ENCODE peak calls at places on chromosomes 12 and 14, in nine cellular contexts. N is heart left ventricle, Q is Peyer's patch, W is testis, J is uterus, M is stomach, B is sigmoid colon, P is esophagus squamous epithelium, V is tibial nerve. F is an unnamed sample.

GRCh38 chr14:70919774-70920173 is 12.5 kb downstream of the PCNX1 start:
- DNase-seq in P (no peak), B (no peak), N (no peak), Q (no peak), W (no peak), M (no peak), V (no peak), J (no peak), F (no peak)

GRCh38 chr12:55470088-55470830 is at the start of gene OR6C70:
- DNase-seq in P (no peak), N (no peak), J (no peak), W (no peak), B (no peak), Q (no peak), M (no peak), V (no peak), F (no peak)

GRCh38 chr14:68165274-68165843 is 345.8 kb downstream of the RAD51B start:
- DNase-seq in P (no peak), W (no peak), Q (no peak), V (no peak), B (no peak), M (no peak), N (no peak), J (no peak), F (no peak)

GRCh38 chr14:104975481-104976197 is 2.5 kb downstream of the AHNAK2 start:
- DNase-seq in Q (no peak), B (peak; percentile 66), V (no peak), P (no peak), N (peak; percentile 55), J (no peak), M (no peak), W (no peak), F (no peak)

GRCh38 chr14:66482873-66483272 is 3.3 kb upstream of the CCDC196 start:
- DNase-seq in W (no peak), J (no peak), Q (no peak), V (no peak), M (no peak), N (no peak), B (no peak), P (no peak), F (no peak)

GRCh38 chr12:62466018-62466595 is 519 bp upstream of the MON2 start:
- DNase-seq in V (peak; percentile 30), N (no peak), J (peak; percentile 42), Q (peak; percentile 58), M (peak; percentile 35), P (no peak), B (peak; percentile 72), W (peak; percentile 47), F (peak; percentile 48)

GRCh38 chr14:71492346-71492745 is 439.9 kb upstream of the RGS6 start:
- DNase-seq in N (no peak), M (no peak), V (no peak), W (no peak), Q (no peak), P (no peak), B (no peak), J (no peak), F (no peak)

GRCh38 chr12:52726451-52726850 is 23.1 kb upstream of the KRT77 start:
- DNase-seq in P (no peak), B (no peak), M (no peak), V (no peak), J (no peak), W (no peak), Q (no peak), N (no peak), F (no peak)

GRCh38 chr12:56593909-56594621 is 36.1 kb downstream of the BAZ2A start:
- DNase-seq in B (peak; percentile 75), V (peak; percentile 48), Q (peak; percentile 39), P (no peak), W (peak; percentile 69), J (peak; percentile 32), N (no peak), M (peak; percentile 46), F (peak; percentile 57)

GRCh38 chr12:60803147-60803546 is 1207.3 kb downstream of the SLC16A7 start:
- DNase-seq in W (no peak), P (no peak), M (no peak), N (no peak), V (no peak), J (no peak), B (no peak), Q (no peak), F (no peak)

GRCh38 chr12:50639721-50640120 is 124.2 kb upstream of the ATF1 start:
- DNase-seq in W (no peak), P (no peak), J (no peak), V (no peak), Q (no peak), B (no peak), M (no peak), N (no peak), F (no peak)

GRCh38 chr14:73949752-73950734 is at the start of the genes COQ6 and FAM161B:
- DNase-seq in M (peak; percentile 95), Q (peak; percentile 90), B (peak; percentile 98), P (peak; percentile 54), N (peak; percentile 94), J (peak; percentile 92), W (peak; percentile 97), V (peak; percentile 89), F (peak; percentile 90)

GRCh38 chr14:73953731-73954130 is 3.6 kb downstream of the COQ6 start:
- DNase-seq in M (no peak), J (no peak), W (no peak), P (no peak), V (no peak), N (no peak), Q (no peak), B (no peak), F (no peak)

GRCh38 chr14:73958591-73958990 is 8.5 kb downstream of the COQ6 start:
- DNase-seq in V (no peak), N (no peak), Q (no peak), W (no peak), M (no peak), B (no peak), J (no peak), P (no peak), F (no peak)

GRCh38 chr14:73961192-73961591 is 11.1 kb downstream of the COQ6 start:
- DNase-seq in Q (no peak), P (no peak), M (no peak), B (no peak), J (no peak), N (no peak), V (no peak), W (no peak), F (no peak)

GRCh38 chr14:73955674-73956073 is 5.6 kb downstream of the COQ6 start:
- DNase-seq in J (no peak), Q (no peak), M (no peak), P (no peak), B (no peak), V (no peak), W (no peak), N (no peak), F (no peak)
- H3K36me3 ChIP-seq in J (no peaks in the 10 kb centered on the region), Q (no peaks in the 10 kb centered on the region), M (peaks cover 48% of the 10 kb centered on the region), P (peaks cover 7% of the 10 kb centered on the region), B (peaks cover 17% of the 10 kb centered on the region), V (peaks cover 19% of the 10 kb centered on the region), W (no peaks in the 10 kb centered on the region), N (peaks cover 25% of the 10 kb centered on the region), F (no peaks in the 10 kb centered on the region)

GRCh38 chr14:51860164-51860835 is at the start of gene GNG2:
- DNase-seq in N (peak; percentile 93), M (peak; percentile 79), V (peak; percentile 79), B (peak; percentile 91), Q (peak; percentile 94), J (peak; percentile 70), W (peak; percentile 93), P (peak; percentile 48), F (peak; percentile 74)
- TF ChIP-seq POLR2A in N (peak; percentile 44), M (no peak), V (peak; percentile 78), B (peak; percentile 47), Q (peak; percentile 81), J (peak; percentile 29), W (no peak), P (no peak), F (no peak)

GRCh38 chr12:108833355-108833733 is 24.0 kb downstream of the SSH1 start:
- DNase-seq in P (no peak), N (peak; percentile 78), V (no peak), J (no peak), B (no peak), M (no peak), Q (no peak), W (no peak), F (no peak)

GRCh38 chr12:108832730-108833354 is 24.5 kb downstream of the SSH1 start:
- DNase-seq in M (no peak), Q (no peak), W (no peak), V (no peak), B (no peak), N (no peak), J (no peak), P (no peak), F (no peak)

GRCh38 chr12:108833757-108834472 is 23.5 kb downstream of the SSH1 start:
- DNase-seq in N (no peak), Q (no peak), W (no peak), B (peak; percentile 90), P (no peak), V (peak; percentile 49), M (no peak), J (peak; percentile 57), F (no peak)

GRCh38 chr12:108832208-108832607 is 25.2 kb downstream of the SSH1 start:
- DNase-seq in P (no peak), M (no peak), V (no peak), Q (no peak), J (no peak), B (no peak), N (no peak), W (no peak), F (no peak)

GRCh38 chr12:108831309-108831991 is 25.9 kb downstream of the SSH1 start:
- DNase-seq in Q (no peak), W (no peak), P (no peak), V (no peak), M (no peak), J (no peak), N (no peak), B (no peak), F (no peak)
- H3K4me1 ChIP-seq in Q (peaks cover 19% of the 10 kb centered on the region), W (peaks cover 45% of the 10 kb centered on the region), P (peaks cover 39% of the 10 kb centered on the region), V (peaks cover 10% of the 10 kb centered on the region), M (peaks cover 30% of the 10 kb centered on the region), J (peaks cover 19% of the 10 kb centered on the region), N (peaks cover 91% of the 10 kb centered on the region), B (peaks cover 62% of the 10 kb centered on the region), F (peaks cover 12% of the 10 kb centered on the region)

DNA sequence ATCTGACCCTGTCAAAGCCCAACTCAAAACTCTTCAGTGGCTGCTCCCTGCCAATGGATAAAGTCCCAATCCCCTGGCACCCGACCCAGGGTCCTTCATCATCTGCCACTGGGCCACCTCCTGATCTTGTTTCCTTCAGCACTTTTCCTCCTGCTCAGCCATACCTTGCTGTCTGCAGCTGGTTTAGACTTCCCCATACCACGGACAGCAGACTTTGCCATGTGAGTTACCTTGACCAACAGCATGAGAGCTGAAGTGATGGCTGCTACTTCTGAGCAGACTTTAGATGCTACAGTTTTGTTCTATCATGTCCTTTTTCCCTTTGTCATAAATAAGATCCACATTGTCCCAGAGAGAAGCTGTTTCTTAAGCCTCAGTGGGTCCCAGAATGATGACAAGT is 33.3 kb upstream of the STON2 start:
- DNase-seq in P (no peak), N (no peak), V (no peak), M (no peak), Q (no peak), B (no peak), J (no peak), W (no peak), F (no peak)
- H3K36me3 ChIP-seq in P (no peaks in the 10 kb centered on the region), N (no peaks in the 10 kb centered on the region), V (no peaks in the 10 kb centered on the region), M (no peaks in the 10 kb centered on the region), Q (no peaks in the 10 kb centered on the region), B (no peaks in the 10 kb centered on the region), J (no peaks in the 10 kb centered on the region), W (no peaks in the 10 kb centered on the region), F (no peaks in the 10 kb centered on the region)